ENCODE peak calls at places on chromosomes 13 and 19, in eight cellular contexts. Y, C, U, S, I, G, F and W are unnamed samples.

GRCh38 chr19:50629194-50629593 is 10.5 kb downstream of the SYT3 start:
- DNase-seq in Y (no peak), C (no peak), U (no peak), S (no peak), I (no peak), G (no peak), F (no peak), W (no peak)

GRCh38 chr13:31950121-31950810 is 81.3 kb upstream of the FRY start:
- DNase-seq in Y (no peak), C (no peak), U (no peak), S (no peak), I (no peak), G (no peak), F (no peak), W (no peak)

GRCh38 chr19:32581704-32582164 is 744 bp downstream of the PDCD5 start:
- DNase-seq in Y (no peak), C (no peak), U (peak; percentile 38), S (no peak), I (peak; percentile 37), G (no peak), F (no peak), W (no peak)

GRCh38 chr19:31364956-31365355 is 15.7 kb upstream of the TSHZ3 start:
- DNase-seq in Y (no peak), C (no peak), U (no peak), S (no peak), I (no peak), G (no peak), F (no peak), W (no peak)

GRCh38 chr19:28929026-28929425 is 283.9 kb downstream of the UQCRFS1 start:
- DNase-seq in Y (no peak), C (no peak), U (no peak), S (no peak), I (no peak), G (no peak), F (no peak), W (no peak)

GRCh38 chr19:29329460-29330134 is 116.6 kb upstream of the UQCRFS1 start:
- DNase-seq in Y (no peak), C (peak; percentile 59), U (no peak), S (no peak), I (peak; percentile 83), G (no peak), F (no peak), W (no peak)

GRCh38 chr13:95025116-95025515 is 276.1 kb downstream of the ABCC4 start:
- DNase-seq in Y (no peak), C (no peak), U (no peak), S (no peak), I (no peak), G (no peak), F (no peak), W (no peak)

GRCh38 chr13:27359203-27359821 is 65.1 kb upstream of the GTF3A start:
- DNase-seq in Y (peak; percentile 71), C (peak; percentile 61), U (peak; percentile 79), S (peak; percentile 63), I (peak; percentile 65), G (peak; percentile 77), F (peak; percentile 85), W (peak; percentile 86)

GRCh38 chr13:26185720-26186119 is 36.4 kb downstream of the RNF6 start:
- DNase-seq in Y (no peak), C (no peak), U (no peak), S (no peak), I (no peak), G (no peak), F (no peak), W (no peak)

GRCh38 chr19:51386882-51387520 is 773 bp downstream of the LIM2 start:
- DNase-seq in Y (no peak), C (no peak), U (no peak), S (no peak), I (no peak), G (no peak), F (peak; percentile 69), W (no peak)

GRCh38 chr13:66859078-66859477 is 371.1 kb downstream of the PCDH9 start:
- DNase-seq in Y (no peak), C (no peak), U (no peak), S (no peak), I (no peak), G (no peak), F (no peak), W (no peak)

GRCh38 chr13:22287343-22287922 is 616.6 kb downstream of the FGF9 start:
- DNase-seq in Y (no peak), C (no peak), U (no peak), S (no peak), I (no peak), G (no peak), F (no peak), W (no peak)

GRCh38 chr13:109715902-109716301 is 70.5 kb downstream of the IRS2 start:
- DNase-seq in Y (no peak), C (no peak), U (no peak), S (no peak), I (peak; percentile 69), G (no peak), F (no peak), W (no peak)

GRCh38 chr13:110971486-110971885 is 56.6 kb upstream of the ANKRD10 start:
- DNase-seq in Y (no peak), C (no peak), U (no peak), S (no peak), I (no peak), G (no peak), F (no peak), W (no peak)

GRCh38 chr19:670609-671075 is 5.5 kb upstream of the FSTL3 start:
- DNase-seq in Y (no peak), C (no peak), U (no peak), S (no peak), I (peak; percentile 48), G (no peak), F (no peak), W (no peak)

GRCh38 chr19:20388826-20389225 is 176.8 kb downstream of the ZNF737 start:
- DNase-seq in Y (no peak), C (no peak), U (no peak), S (no peak), I (no peak), G (no peak), F (no peak), W (no peak)

GRCh38 chr19:32172761-32173160 is 172.6 kb upstream of the ZNF507 start:
- DNase-seq in Y (no peak), C (no peak), U (no peak), S (no peak), I (no peak), G (no peak), F (no peak), W (no peak)

GRCh38 chr13:75938811-75939525 is 302.8 kb downstream of the LMO7 start:
- DNase-seq in Y (no peak), C (no peak), U (no peak), S (no peak), I (no peak), G (no peak), F (no peak), W (no peak)

GRCh38 chr13:30846844-30847243 is 59.2 kb upstream of the MEDAG start:
- DNase-seq in Y (no peak), C (no peak), U (no peak), S (no peak), I (no peak), G (no peak), F (no peak), W (no peak)

GRCh38 chr19:15508035-15508710 is at the start of gene CYP4F22:
- DNase-seq in Y (no peak), C (no peak), U (no peak), S (no peak), I (no peak), G (no peak), F (no peak), W (no peak)

GRCh38 chr13:47220453-47221150 is 323.7 kb upstream of the HTR2A start:
- DNase-seq in Y (no peak), C (no peak), U (no peak), S (no peak), I (no peak), G (no peak), F (no peak), W (no peak)

GRCh38 chr13:47218611-47219010 is 321.8 kb upstream of the HTR2A start:
- DNase-seq in Y (no peak), C (no peak), U (no peak), S (no peak), I (no peak), G (no peak), F (no peak), W (no peak)

GRCh38 chr13:47213057-47213456 is 316.2 kb upstream of the HTR2A start:
- DNase-seq in Y (no peak), C (no peak), U (no peak), S (no peak), I (no peak), G (no peak), F (no peak), W (no peak)

GRCh38 chr13:47215741-47216140 is 318.9 kb upstream of the HTR2A start:
- DNase-seq in Y (no peak), C (no peak), U (no peak), S (no peak), I (peak; percentile 97), G (no peak), F (no peak), W (no peak)

GRCh38 chr13:47216176-47216822 is 319.4 kb upstream of the HTR2A start:
- DNase-seq in Y (no peak), C (no peak), U (no peak), S (no peak), I (peak; percentile 75), G (no peak), F (no peak), W (no peak)
- H3K27ac ChIP-seq in Y (no peak overlapping the region), C (no peak overlapping the region), U (no peak overlapping the region), S (no peak overlapping the region), I (no peak overlapping the region), G (no peak overlapping the region), F (no peak overlapping the region), W (no peak overlapping the region)

GRCh38 chr19:35090795-35091214 is 24.8 kb upstream of the FXYD3 start:
- DNase-seq in Y (no peak), C (no peak), U (no peak), S (no peak), I (peak; percentile 79), G (no peak), F (no peak), W (no peak)
- H3K4me3 ChIP-seq in Y (no peak overlapping the region), C (no peak overlapping the region), U (no peak overlapping the region), S (no peak overlapping the region), I (peak overlapping the region; percentile 13), G (no peak overlapping the region), F (no peak overlapping the region), W (no peak overlapping the region)

DNA sequence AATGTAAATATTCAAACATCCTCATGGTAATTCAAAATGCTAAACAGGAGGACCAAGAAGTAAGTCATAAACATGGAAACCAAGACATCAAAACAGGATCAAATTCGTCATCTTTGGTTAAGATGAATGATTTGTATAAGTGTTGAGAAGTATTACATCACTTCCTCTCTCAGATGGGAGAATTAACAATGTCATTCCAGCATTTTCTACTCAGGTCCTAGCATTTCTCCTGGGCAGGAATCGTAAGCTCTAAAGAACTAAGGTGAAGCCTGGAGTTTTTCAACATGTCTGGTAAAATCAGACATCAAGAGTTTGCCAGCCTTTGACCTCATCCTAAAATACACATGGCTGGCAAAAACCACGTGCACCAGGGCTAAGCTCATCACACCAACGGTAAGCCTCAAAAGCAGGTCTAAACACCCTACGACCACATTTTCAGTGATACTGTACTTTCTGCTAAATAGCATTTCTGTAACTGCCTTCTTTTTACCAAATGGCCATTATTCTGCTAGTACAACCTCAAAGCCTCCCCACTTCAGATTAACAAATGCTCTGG is 24.8 kb downstream of the RANBP3 start:
- DNase-seq in Y (no peak), C (no peak), U (no peak), S (no peak), I (no peak), G (no peak), F (no peak), W (no peak)
- H3K4me1 ChIP-seq in Y (peaks cover 19% of the 10 kb centered on the region), C (peaks cover 32% of the 10 kb centered on the region), U (peaks cover 74% of the 10 kb centered on the region), S (peaks cover 7% of the 10 kb centered on the region), I (peaks cover 34% of the 10 kb centered on the region), G (peaks cover 74% of the 10 kb centered on the region), F (peaks cover 62% of the 10 kb centered on the region), W (peaks cover 4% of the 10 kb centered on the region)

GRCh38 chr13:113852536-113853517 is 11.0 kb downstream of the GAS6 start:
- DNase-seq in Y (peak; percentile 27), C (no peak), U (no peak), S (peak; percentile 17), I (no peak), G (no peak), F (peak; percentile 70), W (peak; percentile 67)
- H3K27ac ChIP-seq in Y (no peak overlapping the region), C (no peak overlapping the region), U (peak overlapping the region; percentile 56), S (no peak overlapping the region), I (no peak overlapping the region), G (no peak overlapping the region), F (no peak overlapping the region), W (no peak overlapping the region)